ENCODE peak calls at places on chromosome 2, in ten cellular contexts. M, U, K, J, O, R, H, L, B and P are unnamed samples.

GRCh38 chr2:130759906-130760753 is 4.8 kb downstream of the AMER3 start:
- DNase-seq in L (no peak), B (no peak), R (peak), U (no peak), M (no peak), H (no peak), O (peak), J (no peak), K (no peak), P (no peak)

GRCh38 chr2:240133401-240133800 is 2.7 kb downstream of the COPS9 start:
- DNase-seq in H (no peak), J (no peak), L (no peak), M (no peak), U (no peak), O (no peak), K (no peak), R (no peak), B (peak), P (no peak)

GRCh38 chr2:114044985-114045384 is 155.1 kb downstream of the ACTR3 start:
- DNase-seq in L (no peak), O (peak), M (no peak), R (no peak), K (no peak), B (no peak), H (no peak), U (no peak), J (no peak), P (no peak)

GRCh38 chr2:76008001-76008702 is 297.4 kb upstream of the GCFC2 start:
- DNase-seq in O (peak), H (peak), M (no peak), J (no peak), R (peak), U (no peak), L (no peak), K (no peak), B (no peak), P (no peak)

GRCh38 chr2:222330910-222331309 is 32.1 kb upstream of the PAX3 start:
- DNase-seq in M (no peak), K (no peak), O (no peak), J (no peak), L (no peak), R (no peak), B (no peak), H (no peak), U (no peak), P (no peak)

GRCh38 chr2:218218409-218219185 is 1.6 kb downstream of the ARPC2 start:
- DNase-seq in K (no peak), R (no peak), J (no peak), U (no peak), B (no peak), L (no peak), O (no peak), M (no peak), H (no peak), P (no peak)

GRCh38 chr2:147273628-147274027 is 571.2 kb upstream of the ACVR2A start:
- DNase-seq in K (no peak), M (no peak), U (no peak), B (no peak), L (no peak), R (no peak), O (no peak), J (no peak), H (no peak), P (no peak)

GRCh38 chr2:80363951-80364350 is 59.4 kb upstream of the LRRTM1 start:
- DNase-seq in M (no peak), H (no peak), U (no peak), K (no peak), B (no peak), R (no peak), O (peak), L (no peak), J (no peak), P (no peak)

GRCh38 chr2:62340981-62341624 is 145.2 kb downstream of the B3GNT2 start:
- DNase-seq in B (peak), O (peak), M (no peak), L (no peak), H (no peak), U (peak), J (peak), R (peak), K (no peak), P (no peak)

GRCh38 chr2:193520709-193521458 is 1326.2 kb upstream of the TMEFF2 start:
- DNase-seq in R (no peak), J (no peak), O (no peak), H (no peak), K (no peak), M (no peak), U (no peak), B (no peak), L (no peak), P (no peak)

GRCh38 chr2:130819915-130820861 is 16.5 kb upstream of the ARHGEF4 start:
- DNase-seq in H (peak), J (no peak), O (no peak), B (no peak), R (no peak), K (no peak), M (no peak), U (no peak), L (no peak), P (no peak)

GRCh38 chr2:134431837-134432437 is 178.1 kb downstream of the MGAT5 start:
- DNase-seq in B (no peak), R (no peak), O (no peak), H (peak), U (peak), M (no peak), L (no peak), K (no peak), J (no peak), P (no peak)

GRCh38 chr2:121080013-121080772 is 204.8 kb downstream of the TFCP2L1 start:
- DNase-seq in B (no peak), R (peak), O (peak), K (peak), H (peak), M (no peak), U (peak), J (no peak), L (no peak), P (peak)

GRCh38 chr2:99845291-99845690 is 297.1 kb downstream of the AFF3 start:
- DNase-seq in M (no peak), U (no peak), L (no peak), B (no peak), K (no peak), J (no peak), H (no peak), R (no peak), O (no peak), P (no peak)

GRCh38 chr2:170170281-170171035 is 7.5 kb upstream of the MYO3B start:
- DNase-seq in H (no peak), L (no peak), R (no peak), O (peak), B (no peak), K (no peak), U (no peak), M (no peak), J (no peak), P (no peak)

GRCh38 chr2:10171006-10171800 is 48.7 kb downstream of the RRM2 start:
- DNase-seq in B (no peak), U (no peak), K (no peak), L (no peak), M (no peak), J (no peak), H (no peak), O (no peak), R (no peak), P (no peak)

GRCh38 chr2:119232666-119232993 is 9.0 kb downstream of the STEAP3 start:
- DNase-seq in R (peak), M (no peak), U (no peak), J (no peak), K (no peak), B (no peak), L (no peak), O (no peak), H (no peak), P (no peak)

GRCh38 chr2:1977655-1978054 is 233.3 kb upstream of the PXDN start:
- DNase-seq in H (no peak), O (no peak), M (no peak), R (no peak), J (no peak), B (no peak), K (no peak), U (no peak), L (no peak), P (no peak)

GRCh38 chr2:229798446-229799147 is 84.2 kb upstream of the DNER start:
- DNase-seq in B (no peak), K (no peak), R (no peak), O (no peak), J (no peak), U (no peak), H (no peak), M (no peak), L (no peak), P (no peak)

GRCh38 chr2:26581266-26581990 is 59.7 kb downstream of the CIB4 start:
- DNase-seq in H (no peak), O (no peak), B (peak), M (no peak), K (no peak), R (no peak), J (no peak), L (no peak), U (no peak), P (no peak)

GRCh38 chr2:126776255-126776654 is 120.3 kb downstream of the GYPC start:
- DNase-seq in M (no peak), H (peak), B (no peak), J (no peak), U (no peak), R (no peak), O (no peak), K (no peak), L (no peak), P (peak)

GRCh38 chr2:8583400-8584173 is 98.3 kb upstream of the ID2 start:
- DNase-seq in U (peak), K (peak), O (peak), M (peak), R (peak), L (peak), B (peak), J (no peak), H (peak), P (peak)

GRCh38 chr2:96940991-96941775 is 45.2 kb downstream of the FAM178B start:
- DNase-seq in L (no peak), O (no peak), R (no peak), J (no peak), K (no peak), U (no peak), H (no peak), M (no peak), B (no peak), P (no peak)

GRCh38 chr2:11446733-11447248 is 19.2 kb downstream of the E2F6 start:
- DNase-seq in R (peak), H (peak), K (no peak), O (peak), U (peak), M (no peak), J (no peak), B (peak), L (peak), P (peak)

GRCh38 chr2:209383212-209383611 is 40.6 kb upstream of the MAP2 start:
- DNase-seq in B (no peak), O (no peak), M (no peak), R (peak), H (no peak), J (no peak), U (peak), L (no peak), K (no peak), P (no peak)

GRCh38 chr2:153386481-153386891 is 92.1 kb downstream of the RPRM start:
- DNase-seq in R (no peak), J (no peak), B (no peak), U (no peak), H (no peak), M (no peak), L (no peak), K (no peak), O (peak), P (no peak)

GRCh38 chr2:9380702-9381628 is 42.4 kb downstream of the ITGB1BP1 start:
- DNase-seq in L (no peak), R (no peak), K (no peak), B (peak), O (peak), U (peak), J (peak), H (no peak), M (peak), P (no peak)

GRCh38 chr2:85852979-85853498 is 35.8 kb downstream of the ST3GAL5 start:
- DNase-seq in U (no peak), H (no peak), L (no peak), J (peak), M (no peak), K (peak), B (peak), R (no peak), O (no peak), P (peak)

GRCh38 chr2:130898553-130898952 is 61.8 kb downstream of the ARHGEF4 start:
- DNase-seq in H (no peak), L (no peak), U (no peak), K (no peak), R (no peak), M (no peak), O (no peak), B (no peak), J (no peak), P (no peak)